ENCODE peak calls at places on chromosomes 1 and 21, in five cellular contexts. L is Calu3, T is GM12865, W is RWPE1, B is fibroblast of the aortic adventitia. V is an unnamed sample.

GRCh38 chr1:55131218-55131617 is 83.9 kb downstream of the USP24 start:
- DNase-seq in L (no peak), B (no peak), T (no peak), W (no peak), V (no peak)

GRCh38 chr1:163231385-163231784 is 28.7 kb upstream of the RGS5 start:
- DNase-seq in L (no peak), W (no peak), T (no peak), B (peak; percentile 78), V (no peak)

GRCh38 chr1:56105397-56105796 is 474.0 kb downstream of the PLPP3 start:
- DNase-seq in W (no peak), B (no peak), T (peak; percentile 5), L (no peak), V (no peak)

GRCh38 chr1:113786055-113786454 is 26.2 kb downstream of the RSBN1 start:
- DNase-seq in L (no peak), T (no peak), B (no peak), W (no peak), V (no peak)

GRCh38 chr21:38081663-38082062 is 165.4 kb upstream of the KCNJ6 start:
- DNase-seq in B (no peak), W (no peak), T (no peak), L (no peak), V (no peak)

GRCh38 chr1:192788184-192788583 is 20.7 kb upstream of the RGS2 start:
- DNase-seq in B (peak; percentile 47), T (no peak), L (no peak), W (peak; percentile 33), V (no peak)

GRCh38 chr1:181531951-181532640 is 48.8 kb downstream of the CACNA1E start:
- DNase-seq in B (no peak), T (no peak), L (no peak), W (no peak), V (no peak)

GRCh38 chr21:46393941-46394818 is 64.5 kb upstream of the DIP2A start:
- DNase-seq in T (no peak), W (no peak), B (no peak), L (no peak), V (no peak)

GRCh38 chr1:47230692-47231313 is 1.2 kb downstream of the TAL1 start:
- DNase-seq in W (no peak), B (no peak), L (peak; percentile 16), T (no peak), V (peak; percentile 57)

GRCh38 chr1:11741919-11742598 is 6.1 kb downstream of the AGTRAP start:
- DNase-seq in L (no peak), T (no peak), B (peak; percentile 37), W (no peak), V (no peak)

GRCh38 chr1:31891280-31891679 is 46.9 kb downstream of the PTP4A2 start:
- DNase-seq in W (no peak), T (peak; percentile 92), B (no peak), L (no peak), V (peak; percentile 41)

GRCh38 chr21:41927727-41928409 is 25.9 kb downstream of the C2CD2 start:
- DNase-seq in W (no peak), B (no peak), L (no peak), T (peak; percentile 83), V (peak; percentile 51)

GRCh38 chr1:174051956-174052355 is 29.8 kb upstream of the RC3H1 start:
- DNase-seq in W (no peak), T (no peak), L (no peak), B (peak; percentile 62), V (no peak)

GRCh38 chr1:115496904-115497527 is 144.8 kb upstream of the VANGL1 start:
- DNase-seq in T (no peak), W (peak; percentile 84), B (peak; percentile 56), L (peak; percentile 9), V (no peak)

GRCh38 chr1:95352767-95353166 is 118.8 kb downstream of the RWDD3 start:
- DNase-seq in B (no peak), T (no peak), W (no peak), L (peak; percentile 59), V (no peak)

GRCh38 chr21:39220150-39220549 is 36.9 kb upstream of the PSMG1 start:
- DNase-seq in B (no peak), W (no peak), T (no peak), L (no peak), V (no peak)

GRCh38 chr1:23283660-23284602 is 60.2 kb downstream of the HNRNPR start:
- DNase-seq in B (peak; percentile 30), L (no peak), W (no peak), T (no peak), V (no peak)

GRCh38 chr1:26496881-26497280 is 24.6 kb downstream of the HMGN2 start:
- DNase-seq in L (no peak), B (peak; percentile 45), T (no peak), W (no peak), V (no peak)

GRCh38 chr1:1183833-1184775 is 10.4 kb downstream of the TTLL10 start:
- DNase-seq in W (no peak), T (no peak), B (no peak), L (no peak), V (no peak)

DNA sequence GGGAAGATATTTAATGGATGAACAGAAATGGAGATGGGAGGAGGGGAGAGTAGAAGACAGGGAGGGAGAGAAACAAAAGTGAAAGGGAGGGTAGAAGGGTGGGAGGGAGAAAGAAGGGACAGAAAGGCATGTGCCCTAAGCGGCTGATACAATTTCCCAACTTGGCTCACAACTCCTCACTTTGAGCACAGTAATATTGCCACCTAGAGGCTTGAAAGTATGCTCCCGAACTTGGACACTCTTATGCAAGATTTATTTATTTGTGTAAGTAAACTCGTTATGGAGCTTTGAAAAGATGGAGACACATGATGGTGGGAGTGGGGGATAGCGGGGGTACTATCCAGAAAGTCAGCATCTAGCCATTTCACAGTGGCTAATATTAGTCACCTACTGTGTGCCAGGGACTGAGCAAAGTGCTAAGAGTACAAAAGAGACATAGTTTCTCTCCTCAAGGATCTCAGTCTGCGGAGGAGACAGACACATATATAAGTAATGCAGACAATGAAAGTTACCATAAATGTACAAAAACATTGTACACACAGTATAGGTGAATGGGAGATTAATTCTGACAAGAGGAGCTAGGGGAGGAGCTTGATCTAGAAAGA is 189.7 kb downstream of the SEC16B start:
- DNase-seq in W (peak; percentile 48), L (peak; percentile 23), T (peak; percentile 55), B (peak; percentile 75), V (peak; percentile 28)
- TF ChIP-seq CTCF in W (peak; percentile 44), L (peak; percentile 52), T (peak; percentile 36), B (peak; percentile 63), V (peak; percentile 22)

GRCh38 chr1:76138217-76138616 is 63.7 kb downstream of the ST6GALNAC3 start:
- DNase-seq in W (no peak), T (no peak), B (no peak), L (no peak), V (no peak)

GRCh38 chr1:76141898-76142297 is 67.4 kb downstream of the ST6GALNAC3 start:
- DNase-seq in T (no peak), W (no peak), B (no peak), L (no peak), V (no peak)

GRCh38 chr1:76137746-76138145 is 63.2 kb downstream of the ST6GALNAC3 start:
- DNase-seq in T (no peak), B (no peak), W (no peak), L (no peak), V (no peak)

GRCh38 chr1:76142771-76143540 is 68.4 kb downstream of the ST6GALNAC3 start:
- DNase-seq in L (no peak), W (no peak), B (no peak), T (no peak), V (no peak)

DNA sequence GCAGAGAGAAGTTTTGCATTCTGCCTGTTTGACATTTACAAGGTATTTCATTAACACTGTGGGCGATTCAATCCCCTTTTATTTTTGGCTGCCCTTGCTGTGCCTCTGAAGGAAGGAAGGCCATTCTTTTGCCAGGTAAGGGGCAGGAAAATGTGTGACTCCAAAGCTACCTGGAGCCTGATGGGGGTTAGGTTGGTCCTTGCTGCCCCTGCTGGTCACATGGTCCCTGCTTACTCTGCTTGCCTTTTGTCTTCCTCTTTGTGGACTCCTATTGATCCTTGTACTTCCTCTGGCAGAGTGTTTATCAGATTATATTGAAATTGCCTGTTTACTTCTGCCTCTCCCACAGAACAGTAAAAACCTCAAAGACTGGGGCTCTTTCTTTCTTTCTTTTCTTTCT is 65.7 kb downstream of the ST6GALNAC3 start:
- DNase-seq in L (peak; percentile 10), B (no peak), W (no peak), T (no peak), V (no peak)
- TF ChIP-seq CTCF in L (no peak), B (no peak), W (no peak), T (no peak), V (no peak)

GRCh38 chr1:58095183-58095582 is 451.3 kb downstream of the OMA1 start:
- DNase-seq in W (no peak), L (no peak), B (no peak), T (no peak), V (no peak)
- TF ChIP-seq CTCF in W (no peak), L (no peak), B (no peak), T (no peak), V (no peak)

GRCh38 chr1:101683561-101683960 is 313.2 kb downstream of the OLFM3 start:
- DNase-seq in B (no peak), T (no peak), L (no peak), W (no peak), V (no peak)
- TF ChIP-seq CTCF in B (no peak), T (no peak), L (no peak), W (no peak), V (no peak)

V was measured in GM13976.